ENCODE peak calls at places on chromosomes 1 and 21, in seven cellular contexts. P is RWPE1; J is AG20443; N is activated T-cell treated with anti-CD3 and anti-CD28 coated beads, Interleukin-2, amount 50 U/mL, for 72 hours; S is AG08395; F is stimulated activated CD8-positive, alpha-beta memory T cell treated with anti-CD3 and anti-CD28 coated beads, Interleukin-4, amount 100 ng/mL, for 4 hours; D is activated B cell treated with CpG ODN at 0.5 μM for 24 hours. A is an unnamed sample.

GRCh38 chr1:169779970-169780369 is 14.7 kb downstream of the METTL18 start:
- DNase-seq in J (no peak), P (no peak), N (no peak), S (no peak), D (no peak), F (no peak), A (no peak)

GRCh38 chr1:15799928-15800835 is 7.3 kb downstream of the UQCRHL start:
- DNase-seq in F (no peak), D (no peak), N (no peak), P (peak; percentile 98), J (peak; percentile 60), S (peak; percentile 59), A (peak; percentile 67)

GRCh38 chr1:197986817-197987216 is 69.6 kb downstream of the LHX9 start:
- DNase-seq in N (no peak), F (no peak), S (no peak), D (no peak), J (no peak), P (no peak), A (no peak)

GRCh38 chr1:204726478-204726877 is 40.9 kb upstream of the LRRN2 start:
- DNase-seq in J (no peak), N (no peak), S (peak; percentile 29), P (peak; percentile 91), F (no peak), D (no peak), A (no peak)

GRCh38 chr1:212410231-212410825 is 4.4 kb downstream of the PACC1 start:
- DNase-seq in S (no peak), J (no peak), N (no peak), P (no peak), D (no peak), F (no peak), A (no peak)

GRCh38 chr1:55210990-55211389 is 4.2 kb downstream of the USP24 start:
- DNase-seq in N (no peak), J (no peak), D (no peak), F (no peak), S (no peak), P (no peak), A (no peak)

GRCh38 chr21:16116798-16117197 is 387.0 kb downstream of the USP25 start:
- DNase-seq in F (no peak), J (no peak), D (no peak), N (no peak), P (no peak), S (no peak), A (no peak)

GRCh38 chr1:26321315-26322041 is 3.7 kb downstream of the CD52 start:
- DNase-seq in D (peak; percentile 91), P (peak; percentile 71), F (peak; percentile 78), J (peak; percentile 94), N (peak; percentile 96), S (peak; percentile 93), A (no peak)

GRCh38 chr1:227428803-227429202 is 110.5 kb upstream of the CDC42BPA start:
- DNase-seq in D (no peak), S (no peak), J (no peak), N (no peak), P (no peak), F (no peak), A (no peak)